ENCODE peak calls at places on chromosomes 5 and 9, in nine cellular contexts. One of them, this sample, is unnamed.

GRCh38 chr5:132059696-132060500 is 557 bp upstream of the IL3 start:
- DNase-seq in NCI-H2081: no peak
- DNase-seq in PC-3: no peak
- DNase-seq in brain microvascular endothelial cell: no peak
- DNase-seq in psoas muscle: peak
- DNase-seq in activated CD8-positive, alpha-beta memory T cell treated with anti-CD3 and anti-CD28 coated beads for 48 hours: no peak
- DNase-seq in ACHN: no peak
- DNase-seq in AG04450: no peak
- DNase-seq in NCI-H69: no peak
- DNase-seq in this sample: no peak

GRCh38 chr5:95244479-95244878 is 40.4 kb downstream of the MCTP1 start:
- DNase-seq in NCI-H2081: no peak
- DNase-seq in PC-3: no peak
- DNase-seq in NCI-H69: peak
- DNase-seq in psoas muscle: no peak
- DNase-seq in AG04450: no peak
- DNase-seq in ACHN: no peak
- DNase-seq in brain microvascular endothelial cell: no peak
- DNase-seq in activated CD8-positive, alpha-beta memory T cell treated with anti-CD3 and anti-CD28 coated beads for 48 hours: no peak
- DNase-seq in this sample: no peak

GRCh38 chr5:95923918-95924559 is 37.6 kb downstream of the ELL2 start:
- DNase-seq in NCI-H69: peak
- DNase-seq in brain microvascular endothelial cell: no peak
- DNase-seq in NCI-H2081: no peak
- DNase-seq in AG04450: no peak
- DNase-seq in ACHN: no peak
- DNase-seq in PC-3: no peak
- DNase-seq in psoas muscle: no peak
- DNase-seq in activated CD8-positive, alpha-beta memory T cell treated with anti-CD3 and anti-CD28 coated beads for 48 hours: no peak
- DNase-seq in this sample: no peak

GRCh38 chr9:117551171-117551570 is 136.3 kb upstream of the ASTN2 start:
- DNase-seq in ACHN: no peak
- DNase-seq in psoas muscle: no peak
- DNase-seq in NCI-H2081: no peak
- DNase-seq in AG04450: no peak
- DNase-seq in activated CD8-positive, alpha-beta memory T cell treated with anti-CD3 and anti-CD28 coated beads for 48 hours: no peak
- DNase-seq in brain microvascular endothelial cell: no peak
- DNase-seq in NCI-H69: no peak
- DNase-seq in PC-3: no peak
- DNase-seq in this sample: no peak

GRCh38 chr9:87494970-87495471 is 2.6 kb upstream of the DAPK1 start:
- DNase-seq in ACHN: no peak
- DNase-seq in activated CD8-positive, alpha-beta memory T cell treated with anti-CD3 and anti-CD28 coated beads for 48 hours: no peak
- DNase-seq in AG04450: no peak
- DNase-seq in NCI-H69: no peak
- DNase-seq in PC-3: no peak
- DNase-seq in brain microvascular endothelial cell: no peak
- DNase-seq in NCI-H2081: no peak
- DNase-seq in psoas muscle: no peak
- DNase-seq in this sample: no peak

GRCh38 chr5:58922392-58923171 is 339.7 kb downstream of the RAB3C start:
- DNase-seq in PC-3: peak
- DNase-seq in ACHN: no peak
- DNase-seq in brain microvascular endothelial cell: no peak
- DNase-seq in AG04450: no peak
- DNase-seq in psoas muscle: peak
- DNase-seq in NCI-H2081: no peak
- DNase-seq in NCI-H69: peak
- DNase-seq in activated CD8-positive, alpha-beta memory T cell treated with anti-CD3 and anti-CD28 coated beads for 48 hours: no peak
- DNase-seq in this sample: no peak

GRCh38 chr5:168978500-168978899 is 322.4 kb downstream of the SLIT3 start:
- DNase-seq in NCI-H69: no peak
- DNase-seq in NCI-H2081: no peak
- DNase-seq in psoas muscle: no peak
- DNase-seq in brain microvascular endothelial cell: no peak
- DNase-seq in ACHN: no peak
- DNase-seq in activated CD8-positive, alpha-beta memory T cell treated with anti-CD3 and anti-CD28 coated beads for 48 hours: no peak
- DNase-seq in AG04450: no peak
- DNase-seq in PC-3: no peak
- DNase-seq in this sample: no peak

GRCh38 chr5:160001457-160001856 is 7.5 kb upstream of the TTC1 start:
- DNase-seq in NCI-H2081: peak
- DNase-seq in activated CD8-positive, alpha-beta memory T cell treated with anti-CD3 and anti-CD28 coated beads for 48 hours: no peak
- DNase-seq in AG04450: no peak
- DNase-seq in brain microvascular endothelial cell: no peak
- DNase-seq in psoas muscle: no peak
- DNase-seq in PC-3: no peak
- DNase-seq in ACHN: no peak
- DNase-seq in NCI-H69: peak
- DNase-seq in this sample: no peak

GRCh38 chr5:109567374-109568044 is 122.2 kb upstream of the MAN2A1 start:
- DNase-seq in PC-3: no peak
- DNase-seq in psoas muscle: no peak
- DNase-seq in NCI-H69: no peak
- DNase-seq in AG04450: no peak
- DNase-seq in brain microvascular endothelial cell: peak
- DNase-seq in ACHN: no peak
- DNase-seq in activated CD8-positive, alpha-beta memory T cell treated with anti-CD3 and anti-CD28 coated beads for 48 hours: no peak
- DNase-seq in NCI-H2081: no peak
- DNase-seq in this sample: peak

GRCh38 chr5:1886634-1887399 is 4.1 kb upstream of the IRX4 start:
- DNase-seq in brain microvascular endothelial cell: no peak
- DNase-seq in psoas muscle: peak
- DNase-seq in AG04450: no peak
- DNase-seq in activated CD8-positive, alpha-beta memory T cell treated with anti-CD3 and anti-CD28 coated beads for 48 hours: no peak
- DNase-seq in PC-3: no peak
- DNase-seq in NCI-H69: no peak
- DNase-seq in NCI-H2081: no peak
- DNase-seq in ACHN: no peak
- DNase-seq in this sample: no peak

GRCh38 chr5:82346376-82347212 is 68.4 kb upstream of the RPS23 start:
- DNase-seq in NCI-H2081: no peak
- DNase-seq in ACHN: no peak
- DNase-seq in NCI-H69: no peak
- DNase-seq in AG04450: no peak
- DNase-seq in PC-3: no peak
- DNase-seq in activated CD8-positive, alpha-beta memory T cell treated with anti-CD3 and anti-CD28 coated beads for 48 hours: no peak
- DNase-seq in psoas muscle: no peak
- DNase-seq in brain microvascular endothelial cell: no peak
- DNase-seq in this sample: no peak

This sample was measured in cardiac fibroblast.